ENCODE peak calls at places on chromosome 15, in five cellular contexts. One of them, this sample, is unnamed.
A peak's percentile ranks its signal among the peaks of the same experiment; 100 is the strongest.

GRCh38 chr15:31091531-31091930 is 10.0 kb downstream of the TRPM1 start:
- DNase-seq in GM12878: no peak
- DNase-seq in HepG2: no peak
- DNase-seq in SK-N-SH: no peak
- DNase-seq in K562: no peak
- DNase-seq in this sample: peak; percentile 70

GRCh38 chr15:52695146-52695545 is 16.0 kb upstream of the ATOSA start:
- DNase-seq in K562: no peak
- DNase-seq in HepG2: no peak
- DNase-seq in SK-N-SH: no peak
- DNase-seq in GM12878: no peak
- DNase-seq in this sample: no peak

GRCh38 chr15:41746802-41747201 is 27.5 kb upstream of the MAPKBP1 start:
- DNase-seq in K562: no peak
- DNase-seq in GM12878: no peak
- DNase-seq in HepG2: no peak
- DNase-seq in SK-N-SH: no peak
- DNase-seq in this sample: peak; percentile 23

GRCh38 chr15:59963322-59963721 is 40.8 kb upstream of the FOXB1 start:
- DNase-seq in SK-N-SH: no peak
- DNase-seq in GM12878: no peak
- DNase-seq in HepG2: no peak
- DNase-seq in K562: no peak
- DNase-seq in this sample: no peak

GRCh38 chr15:66570327-66570726 is 4.5 kb upstream of the LCTL start:
- DNase-seq in K562: no peak
- DNase-seq in GM12878: no peak
- DNase-seq in SK-N-SH: no peak
- DNase-seq in HepG2: no peak
- DNase-seq in this sample: no peak

GRCh38 chr15:70512772-70513362 is 250.5 kb downstream of the UACA start:
- DNase-seq in HepG2: peak; percentile 47
- DNase-seq in SK-N-SH: peak; percentile 70
- DNase-seq in K562: peak; percentile 80
- DNase-seq in GM12878: no peak
- DNase-seq in this sample: peak; percentile 51

GRCh38 chr15:25709437-25710159 is 153.5 kb downstream of the ATP10A start:
- DNase-seq in K562: no peak
- DNase-seq in SK-N-SH: no peak
- DNase-seq in GM12878: no peak
- DNase-seq in HepG2: no peak
- DNase-seq in this sample: no peak

GRCh38 chr15:69034352-69034751 is 19.9 kb downstream of the NOX5 start:
- DNase-seq in HepG2: no peak
- DNase-seq in K562: no peak
- DNase-seq in GM12878: no peak
- DNase-seq in SK-N-SH: no peak
- DNase-seq in this sample: peak; percentile 89

GRCh38 chr15:64070965-64071851 is 22.4 kb downstream of the CIAO2A start:
- DNase-seq in K562: peak; percentile 32
- DNase-seq in GM12878: no peak
- DNase-seq in HepG2: peak; percentile 74
- DNase-seq in SK-N-SH: no peak
- DNase-seq in this sample: peak; percentile 88

GRCh38 chr15:78024883-78025282 is 52.6 kb downstream of the TBC1D2B start:
- DNase-seq in K562: no peak
- DNase-seq in HepG2: no peak
- DNase-seq in SK-N-SH: no peak
- DNase-seq in GM12878: no peak
- DNase-seq in this sample: no peak

GRCh38 chr15:87564666-87565065 is 691.9 kb downstream of the NTRK3 start:
- DNase-seq in HepG2: no peak
- DNase-seq in GM12878: no peak
- DNase-seq in SK-N-SH: no peak
- DNase-seq in K562: no peak
- DNase-seq in this sample: no peak

GRCh38 chr15:40454904-40455391 is 14.2 kb downstream of the BAHD1 start:
- DNase-seq in HepG2: no peak
- DNase-seq in GM12878: no peak
- DNase-seq in SK-N-SH: no peak
- DNase-seq in K562: no peak
- DNase-seq in this sample: peak; percentile 54

GRCh38 chr15:58583171-58583908 is 151.5 kb downstream of the LIPC start:
- DNase-seq in SK-N-SH: no peak
- DNase-seq in HepG2: no peak
- DNase-seq in GM12878: no peak
- DNase-seq in K562: no peak
- DNase-seq in this sample: no peak

GRCh38 chr15:35999211-35999610 is 453.2 kb upstream of the DPH6 start:
- DNase-seq in SK-N-SH: no peak
- DNase-seq in HepG2: no peak
- DNase-seq in GM12878: no peak
- DNase-seq in K562: no peak
- DNase-seq in this sample: no peak

GRCh38 chr15:73840771-73841170 is 32.6 kb upstream of the TBC1D21 start:
- DNase-seq in HepG2: no peak
- DNase-seq in SK-N-SH: no peak
- DNase-seq in GM12878: no peak
- DNase-seq in K562: no peak
- DNase-seq in this sample: no peak

GRCh38 chr15:64216161-64216560 is 53.3 kb upstream of the PPIB start:
- DNase-seq in GM12878: no peak
- DNase-seq in HepG2: no peak
- DNase-seq in K562: no peak
- DNase-seq in SK-N-SH: no peak
- DNase-seq in this sample: no peak

GRCh38 chr15:90829942-90830440 is 38.4 kb upstream of the FURIN start:
- DNase-seq in SK-N-SH: no peak
- DNase-seq in K562: no peak
- DNase-seq in GM12878: no peak
- DNase-seq in HepG2: no peak
- DNase-seq in this sample: no peak

GRCh38 chr15:64246364-64247189 is 83.8 kb upstream of the PPIB start:
- DNase-seq in K562: peak; percentile 70
- DNase-seq in HepG2: peak; percentile 61
- DNase-seq in SK-N-SH: no peak
- DNase-seq in GM12878: peak; percentile 95
- DNase-seq in this sample: peak; percentile 93

GRCh38 chr15:67761343-67761742 is 64.0 kb upstream of the SKOR1 start:
- DNase-seq in K562: no peak
- DNase-seq in GM12878: no peak
- DNase-seq in SK-N-SH: no peak
- DNase-seq in HepG2: peak; percentile 57
- DNase-seq in this sample: no peak

GRCh38 chr15:26889298-26889898 is 22.5 kb downstream of the GABRA5 start:
- DNase-seq in SK-N-SH: peak; percentile 57
- DNase-seq in GM12878: peak; percentile 23
- DNase-seq in K562: peak; percentile 44
- DNase-seq in HepG2: peak; percentile 53
- DNase-seq in this sample: peak; percentile 64

GRCh38 chr15:82129769-82130168 is 84.0 kb upstream of the MEX3B start:
- DNase-seq in SK-N-SH: no peak
- DNase-seq in K562: no peak
- DNase-seq in HepG2: no peak
- DNase-seq in GM12878: no peak
- DNase-seq in this sample: peak; percentile 96

GRCh38 chr15:82128401-82129143 is 82.8 kb upstream of the MEX3B start:
- DNase-seq in GM12878: no peak
- DNase-seq in SK-N-SH: no peak
- DNase-seq in HepG2: no peak
- DNase-seq in K562: no peak
- DNase-seq in this sample: peak; percentile 56

GRCh38 chr15:82126346-82126745 is 80.5 kb upstream of the MEX3B start:
- DNase-seq in GM12878: no peak
- DNase-seq in SK-N-SH: no peak
- DNase-seq in HepG2: no peak
- DNase-seq in K562: no peak
- DNase-seq in this sample: no peak

GRCh38 chr15:82129144-82129692 is 83.4 kb upstream of the MEX3B start:
- DNase-seq in HepG2: no peak
- DNase-seq in K562: no peak
- DNase-seq in GM12878: no peak
- DNase-seq in SK-N-SH: peak; percentile 47
- DNase-seq in this sample: no peak

GRCh38 chr15:82127581-82127980 is 81.8 kb upstream of the MEX3B start:
- DNase-seq in SK-N-SH: no peak
- DNase-seq in K562: no peak
- DNase-seq in GM12878: no peak
- DNase-seq in HepG2: no peak
- DNase-seq in this sample: no peak
- TF ChIP-seq MXI1 in SK-N-SH: no peak
- TF ChIP-seq MXI1 in K562: no peak
- TF ChIP-seq MXI1 in GM12878: no peak
- TF ChIP-seq MXI1 in HepG2: no peak
- TF ChIP-seq MXI1 in this sample: no peak

GRCh38 chr15:79067969-79068368 is 22.6 kb downstream of the RASGRF1 start:
- DNase-seq in HepG2: no peak
- DNase-seq in SK-N-SH: no peak
- DNase-seq in GM12878: no peak
- DNase-seq in K562: no peak
- DNase-seq in this sample: no peak
- TF ChIP-seq MXI1 in HepG2: no peak
- TF ChIP-seq MXI1 in SK-N-SH: no peak
- TF ChIP-seq MXI1 in GM12878: no peak
- TF ChIP-seq MXI1 in K562: no peak
- TF ChIP-seq MXI1 in this sample: no peak

GRCh38 chr15:38299216-38299615 is 46.6 kb downstream of the SPRED1 start:
- DNase-seq in GM12878: no peak
- DNase-seq in SK-N-SH: no peak
- DNase-seq in K562: no peak
- DNase-seq in HepG2: no peak
- DNase-seq in this sample: peak; percentile 84

GRCh38 chr15:38300395-38300794 is 47.8 kb downstream of the SPRED1 start:
- DNase-seq in GM12878: no peak
- DNase-seq in HepG2: no peak
- DNase-seq in K562: no peak
- DNase-seq in SK-N-SH: no peak
- DNase-seq in this sample: peak; percentile 34

GRCh38 chr15:38297623-38298388 is 45.2 kb downstream of the SPRED1 start:
- DNase-seq in K562: no peak
- DNase-seq in HepG2: no peak
- DNase-seq in GM12878: no peak
- DNase-seq in SK-N-SH: no peak
- DNase-seq in this sample: peak; percentile 62
- TF ChIP-seq MXI1 in K562: no peak
- TF ChIP-seq MXI1 in HepG2: no peak
- TF ChIP-seq MXI1 in GM12878: no peak
- TF ChIP-seq MXI1 in SK-N-SH: no peak
- TF ChIP-seq MXI1 in this sample: no peak

DNA sequence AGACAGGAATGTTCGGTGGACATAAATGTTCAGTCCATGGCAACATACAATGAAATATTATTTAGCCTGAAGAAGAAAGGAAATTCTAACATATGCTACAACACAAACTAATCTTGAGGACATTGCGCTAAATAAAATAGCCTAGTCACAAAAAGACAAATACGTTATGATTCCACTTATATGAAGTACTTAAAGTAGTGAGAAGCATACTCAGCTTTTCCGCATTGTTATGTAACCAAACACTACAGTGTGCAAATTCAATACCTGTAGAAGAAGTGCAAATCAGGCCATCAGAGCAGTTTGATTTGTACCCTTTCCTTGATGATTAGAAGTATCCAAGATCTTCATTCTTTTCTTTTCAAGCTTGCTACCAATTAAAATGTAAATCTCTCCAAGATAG is 1023.4 kb upstream of the NR2F2 start:
- DNase-seq in K562: no peak
- DNase-seq in SK-N-SH: no peak
- DNase-seq in HepG2: no peak
- DNase-seq in GM12878: no peak
- DNase-seq in this sample: no peak
- TF ChIP-seq MXI1 in K562: no peak
- TF ChIP-seq MXI1 in SK-N-SH: no peak
- TF ChIP-seq MXI1 in HepG2: no peak
- TF ChIP-seq MXI1 in GM12878: no peak
- TF ChIP-seq MXI1 in this sample: no peak

GRCh38 chr15:84992157-84992940 is 10.7 kb downstream of the PDE8A start:
- DNase-seq in HepG2: peak; percentile 49
- DNase-seq in SK-N-SH: no peak
- DNase-seq in K562: no peak
- DNase-seq in GM12878: no peak
- DNase-seq in this sample: peak; percentile 87
- TF ChIP-seq MXI1 in HepG2: no peak
- TF ChIP-seq MXI1 in SK-N-SH: no peak
- TF ChIP-seq MXI1 in K562: no peak
- TF ChIP-seq MXI1 in GM12878: no peak
- TF ChIP-seq MXI1 in this sample: no peak

This sample was measured in IMR-90.